ENCODE peak calls at places on chromosomes 11 and 22, in five cellular contexts. F is mammary epithelial cell; T is lung; W is body of pancreas; E is CD8-positive, alpha-beta memory T cell. H is an unnamed sample.

GRCh38 chr11:95245038-95245437 is 14.0 kb upstream of the SESN3 start:
- DNase-seq in T (no peak), E (no peak), W (no peak), F (peak; percentile 98), H (no peak)

GRCh38 chr22:23187871-23188700 is 7.8 kb downstream of the BCR start:
- DNase-seq in T (no peak), E (no peak), F (no peak), W (no peak), H (no peak)

GRCh38 chr22:17121235-17122195 is at the start of gene TMEM121B:
- DNase-seq in T (no peak), F (peak; percentile 44), E (no peak), W (peak; percentile 85), H (peak; percentile 64)

GRCh38 chr11:62926669-62927455 is 5.7 kb upstream of the CHRM1 start:
- DNase-seq in F (no peak), W (no peak), E (no peak), T (no peak), H (no peak)

GRCh38 chr11:10295056-10295901 is 1.3 kb upstream of the SBF2 start:
- DNase-seq in W (no peak), E (no peak), F (no peak), T (no peak), H (no peak)

GRCh38 chr11:44899959-44900358 is 50.7 kb downstream of the TP53I11 start:
- DNase-seq in E (no peak), F (peak; percentile 39), T (no peak), W (no peak), H (peak; percentile 41)

GRCh38 chr11:61960532-61960931 is 6.9 kb downstream of the FTH1 start:
- DNase-seq in F (no peak), E (no peak), W (no peak), T (no peak), H (no peak)

GRCh38 chr11:129815596-129816461 is at the start of gene TMEM45B:
- DNase-seq in T (peak; percentile 64), F (no peak), E (peak; percentile 3), W (peak; percentile 42), H (peak; percentile 4)

GRCh38 chr22:33640900-33641299 is 279.4 kb downstream of the LARGE1 start:
- DNase-seq in E (no peak), T (no peak), W (no peak), F (no peak), H (no peak)

GRCh38 chr11:18567081-18567480 is 21.5 kb downstream of the UEVLD start:
- DNase-seq in E (no peak), W (no peak), T (no peak), F (no peak), H (no peak)

GRCh38 chr11:133935551-133935910 is 21.2 kb downstream of the IGSF9B start:
- DNase-seq in E (no peak), F (no peak), W (no peak), T (no peak), H (no peak)

GRCh38 chr11:133937015-133937414 is 19.8 kb downstream of the IGSF9B start:
- DNase-seq in E (no peak), F (no peak), W (no peak), T (no peak), H (no peak)

GRCh38 chr11:133936136-133936535 is 20.6 kb downstream of the IGSF9B start:
- DNase-seq in T (no peak), W (no peak), E (no peak), F (no peak), H (no peak)

GRCh38 chr11:133937468-133937867 is 19.3 kb downstream of the IGSF9B start:
- DNase-seq in W (no peak), F (no peak), E (no peak), T (no peak), H (no peak)

DNA sequence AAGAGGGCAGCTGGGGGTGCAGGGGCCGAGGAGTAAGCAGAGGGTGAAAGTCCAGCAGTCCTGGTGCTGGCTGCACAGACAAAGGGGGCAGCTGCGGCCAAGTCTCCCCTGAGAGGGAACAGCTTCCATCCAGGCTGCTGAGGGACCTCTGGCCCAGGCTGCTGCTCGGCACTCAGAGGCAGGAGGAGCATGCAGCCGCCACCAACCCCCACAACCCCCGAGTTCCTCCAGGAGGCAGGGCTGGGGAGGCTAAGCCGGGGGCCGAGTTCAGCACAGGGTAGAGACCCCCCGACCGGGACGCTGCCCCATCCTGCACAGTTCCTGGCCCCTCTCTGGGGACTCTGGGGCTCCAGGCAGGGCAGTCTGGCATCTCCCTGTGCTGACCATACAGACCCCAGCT is 20.2 kb downstream of the IGSF9B start:
- DNase-seq in E (no peak), W (no peak), F (no peak), T (no peak), H (no peak)
- H3K36me3 ChIP-seq in E (peaks cover 7% of the 10 kb centered on the region), W (no peaks in the 10 kb centered on the region), F (no peaks in the 10 kb centered on the region), T (peaks cover 2% of the 10 kb centered on the region), H (no peaks in the 10 kb centered on the region)

GRCh38 chr11:212150-213100 is 4.9 kb downstream of the RIC8A start:
- DNase-seq in W (no peak), E (no peak), F (no peak), T (no peak), H (no peak)

GRCh38 chr11:211295-211694 is 3.8 kb downstream of the RIC8A start:
- DNase-seq in E (no peak), W (peak; percentile 3), F (no peak), T (no peak), H (no peak)

GRCh38 chr11:211741-212140 is 4.2 kb downstream of the RIC8A start:
- DNase-seq in W (no peak), E (no peak), F (no peak), T (no peak), H (no peak)

GRCh38 chr11:214083-214482 is 6.6 kb downstream of the RIC8A start:
- DNase-seq in F (no peak), T (no peak), E (no peak), W (no peak), H (no peak)

GRCh38 chr11:213111-213510 is 5.6 kb downstream of the RIC8A start:
- DNase-seq in E (no peak), W (no peak), F (no peak), T (no peak), H (no peak)
- H3K36me3 ChIP-seq in E (peaks cover 54% of the 10 kb centered on the region), W (peaks cover 11% of the 10 kb centered on the region), F (peaks cover 24% of the 10 kb centered on the region), T (peaks cover 11% of the 10 kb centered on the region), H (peaks cover 55% of the 10 kb centered on the region)

DNA sequence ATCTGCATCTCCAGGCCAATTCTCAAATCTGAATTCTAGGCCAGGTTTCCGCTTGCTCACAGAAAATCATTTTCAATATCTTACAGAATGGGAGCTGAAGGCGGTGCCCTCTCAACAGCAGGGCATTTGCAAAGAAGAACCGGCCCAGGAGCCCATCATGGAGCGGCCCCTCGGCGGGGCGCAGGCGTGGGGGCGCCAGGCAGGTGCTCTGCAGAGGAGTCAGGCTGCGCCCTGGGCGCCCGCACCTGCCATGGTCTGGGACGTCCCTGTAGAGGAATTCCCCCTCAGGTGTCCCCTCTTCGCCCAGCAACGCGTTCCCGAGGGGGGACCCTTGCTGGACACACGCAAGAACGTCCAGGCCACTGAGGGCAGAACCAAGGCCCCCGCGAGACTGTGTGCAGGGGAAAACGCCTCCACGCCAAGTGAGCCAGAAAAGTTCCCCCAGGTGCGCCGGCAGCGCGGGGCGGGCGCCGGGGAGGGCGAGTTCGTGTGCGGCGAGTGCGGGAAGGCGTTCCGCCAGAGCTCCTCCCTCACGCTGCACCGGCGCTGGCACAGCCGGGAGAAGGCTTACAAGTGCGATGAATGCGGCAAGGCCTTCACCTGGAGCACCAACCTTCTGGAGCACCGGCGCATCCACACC is 11.5 kb downstream of the ZNF74 start:
- DNase-seq in T (no peak), E (no peak), W (no peak), F (no peak), H (no peak)
- H3K36me3 ChIP-seq in T (no peaks in the 10 kb centered on the region), E (peaks cover 12% of the 10 kb centered on the region), W (no peaks in the 10 kb centered on the region), F (peaks cover 6% of the 10 kb centered on the region), H (peaks cover 3% of the 10 kb centered on the region)

GRCh38 chr11:70331901-70332300 is 61.4 kb downstream of the PPFIA1 start:
- DNase-seq in E (no peak), F (no peak), T (no peak), W (no peak), H (no peak)
- H3K36me3 ChIP-seq in E (peaks cover 57% of the 10 kb centered on the region), F (peaks cover 33% of the 10 kb centered on the region), T (peaks cover 41% of the 10 kb centered on the region), W (peaks cover 12% of the 10 kb centered on the region), H (peaks cover 30% of the 10 kb centered on the region)

DNA sequence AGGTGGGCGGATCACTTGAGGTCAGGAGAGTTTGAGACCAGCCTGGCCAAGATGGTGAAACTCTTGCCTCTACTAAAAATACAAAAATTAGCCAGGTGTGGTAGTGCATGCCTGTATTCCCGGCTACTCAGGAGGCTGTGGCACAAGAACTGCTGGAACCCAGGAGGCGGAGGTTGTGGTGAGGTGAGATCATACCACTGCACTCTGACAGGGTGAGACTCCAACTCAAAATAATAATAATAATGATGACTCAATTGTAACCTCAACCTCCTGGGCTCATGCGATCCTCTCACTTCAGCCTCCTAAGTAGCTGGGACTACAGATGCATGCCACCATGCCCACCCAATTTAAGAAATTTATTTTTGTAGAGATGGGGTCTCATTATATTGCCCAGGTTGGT is 15.6 kb upstream of the CHRNA10 start:
- DNase-seq in E (no peak), F (peak; percentile 60), T (no peak), W (no peak), H (no peak)
- H3K36me3 ChIP-seq in E (peaks cover 60% of the 10 kb centered on the region), F (peaks cover 65% of the 10 kb centered on the region), T (peaks cover 39% of the 10 kb centered on the region), W (no peaks in the 10 kb centered on the region), H (peaks cover 56% of the 10 kb centered on the region)